ENCODE peak calls at places on chromosomes 7 and 10, in ten cellular contexts. X, W, E, Q, O, Z, N, D, L and I are unnamed samples. For H3K4me1 and H3K36me3, the result is how much of the 10 kb centered on the place peaks cover.

GRCh38 chr10:112307631-112308502 is 24.7 kb downstream of the TECTB start:
- DNase-seq in X (no peak), W (no peak), E (peak), Q (peak), O (peak), Z (peak), N (no peak), D (no peak), L (peak), I (no peak)

GRCh38 chr7:115707236-115707635 is 323.3 kb downstream of the TFEC start:
- DNase-seq in X (no peak), W (no peak), E (peak), Q (peak), O (no peak), Z (no peak), N (no peak), D (no peak), L (peak), I (no peak)

GRCh38 chr10:97321032-97321806 is 2.1 kb downstream of the FRAT1 start:
- DNase-seq in X (no peak), W (peak), E (no peak), Q (peak), O (peak), Z (no peak), N (no peak), D (peak), L (peak), I (no peak)

GRCh38 chr10:114389429-114389828 is 14.9 kb downstream of the AFAP1L2 start:
- DNase-seq in X (no peak), W (no peak), E (peak), Q (no peak), O (no peak), Z (no peak), N (no peak), D (peak), L (peak), I (no peak)

GRCh38 chr10:121910673-121911420 is 17.0 kb downstream of the ATE1 start:
- DNase-seq in X (no peak), W (no peak), E (no peak), Q (no peak), O (no peak), Z (no peak), N (no peak), D (no peak), L (no peak), I (no peak)

GRCh38 chr10:1041514-1041913 is 7.4 kb downstream of the IDI1 start:
- DNase-seq in X (no peak), W (no peak), E (no peak), Q (no peak), O (no peak), Z (no peak), N (no peak), D (no peak), L (no peak), I (no peak)

GRCh38 chr7:50321678-50322077 is 17.2 kb downstream of the IKZF1 start:
- DNase-seq in X (no peak), W (no peak), E (no peak), Q (no peak), O (no peak), Z (no peak), N (no peak), D (no peak), L (no peak), I (no peak)

GRCh38 chr7:17302575-17303142 is 4.2 kb downstream of the AHR start:
- DNase-seq in X (no peak), W (no peak), E (no peak), Q (peak), O (no peak), Z (no peak), N (no peak), D (no peak), L (peak), I (no peak)

GRCh38 chr7:44147026-44147881 is 6.1 kb upstream of the MYL7 start:
- DNase-seq in X (no peak), W (no peak), E (no peak), Q (peak), O (no peak), Z (peak), N (no peak), D (peak), L (no peak), I (peak)

DNA sequence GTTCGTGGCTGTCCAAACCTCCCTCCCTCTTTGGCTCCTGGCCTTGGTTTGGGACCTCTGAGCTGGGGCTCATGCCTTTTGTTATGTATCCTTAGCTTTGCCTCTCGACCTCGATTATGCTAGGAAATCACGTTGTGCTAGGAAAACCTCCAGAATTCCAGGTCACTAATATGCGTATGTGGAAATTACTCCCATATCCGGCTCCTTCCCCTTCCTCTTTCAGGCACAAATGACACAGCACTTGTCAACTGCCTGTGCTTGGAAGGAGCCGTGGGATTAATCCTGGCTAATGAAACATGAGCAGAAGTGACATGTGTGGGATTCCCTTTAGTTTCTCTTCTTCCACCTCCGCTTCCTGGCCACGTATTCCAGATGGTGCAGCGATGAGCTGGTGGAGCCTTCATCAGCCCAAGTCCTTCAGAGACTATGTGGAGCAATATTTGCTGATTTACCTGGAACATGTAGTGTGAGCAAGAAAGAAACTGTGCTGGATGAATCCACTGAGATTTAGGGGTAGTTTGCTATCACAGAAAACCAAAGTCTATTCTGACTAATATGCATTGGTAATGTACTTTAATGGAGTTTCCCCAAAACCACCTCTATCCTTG is 149.2 kb downstream of the REEP3 start:
- DNase-seq in X (no peak), W (no peak), E (no peak), Q (peak), O (no peak), Z (no peak), N (no peak), D (no peak), L (peak), I (no peak)
- H3K4me1 ChIP-seq in X (under half), W (under half), E (under half), Q (under half), O (under half), Z (under half), N (under half), D (under half), L (under half), I (under half)

GRCh38 chr7:76063525-76063924 is 15.6 kb downstream of the MDH2 start:
- DNase-seq in X (no peak), W (peak), E (no peak), Q (no peak), O (no peak), Z (peak), N (peak), D (no peak), L (no peak), I (no peak)

GRCh38 chr7:76060842-76061241 is 12.9 kb downstream of the MDH2 start:
- DNase-seq in X (no peak), W (no peak), E (no peak), Q (no peak), O (no peak), Z (no peak), N (no peak), D (no peak), L (no peak), I (no peak)

GRCh38 chr7:76064208-76064970 is 16.5 kb downstream of the MDH2 start:
- DNase-seq in X (no peak), W (peak), E (no peak), Q (no peak), O (no peak), Z (peak), N (no peak), D (no peak), L (no peak), I (no peak)

GRCh38 chr7:76063114-76063513 is 15.2 kb downstream of the MDH2 start:
- DNase-seq in X (no peak), W (no peak), E (no peak), Q (no peak), O (no peak), Z (no peak), N (no peak), D (no peak), L (no peak), I (no peak)

GRCh38 chr7:76062254-76062653 is 14.3 kb downstream of the MDH2 start:
- DNase-seq in X (no peak), W (no peak), E (no peak), Q (no peak), O (no peak), Z (no peak), N (no peak), D (no peak), L (no peak), I (no peak)
- H3K36me3 ChIP-seq in X (under half), W (half or more), E (half or more), Q (under half), O (half or more), Z (half or more), N (under half), D (half or more), L (half or more), I (half or more)

GRCh38 chr10:14618669-14619068 is 156.0 kb downstream of the FAM107B start:
- DNase-seq in X (no peak), W (no peak), E (no peak), Q (no peak), O (no peak), Z (no peak), N (no peak), D (no peak), L (no peak), I (no peak)

GRCh38 chr10:14616465-14616864 is 158.2 kb downstream of the FAM107B start:
- DNase-seq in X (no peak), W (no peak), E (no peak), Q (no peak), O (no peak), Z (no peak), N (no peak), D (no peak), L (no peak), I (no peak)

GRCh38 chr10:14613570-14613918 is 161.2 kb downstream of the FAM107B start:
- DNase-seq in X (no peak), W (no peak), E (no peak), Q (no peak), O (no peak), Z (no peak), N (no peak), D (no peak), L (no peak), I (no peak)

GRCh38 chr10:14617850-14618249 is 156.8 kb downstream of the FAM107B start:
- DNase-seq in X (no peak), W (no peak), E (no peak), Q (no peak), O (no peak), Z (no peak), N (no peak), D (no peak), L (no peak), I (no peak)

GRCh38 chr10:14617125-14617524 is 157.6 kb downstream of the FAM107B start:
- DNase-seq in X (no peak), W (no peak), E (no peak), Q (no peak), O (no peak), Z (no peak), N (no peak), D (no peak), L (peak), I (no peak)
- TF ChIP-seq POLR2AphosphoS5 in X (no peak), W (no peak), E (no peak), Q (no peak), O (no peak), Z (no peak), N (no peak), D (no peak), L (peak), I (no peak)

DNA sequence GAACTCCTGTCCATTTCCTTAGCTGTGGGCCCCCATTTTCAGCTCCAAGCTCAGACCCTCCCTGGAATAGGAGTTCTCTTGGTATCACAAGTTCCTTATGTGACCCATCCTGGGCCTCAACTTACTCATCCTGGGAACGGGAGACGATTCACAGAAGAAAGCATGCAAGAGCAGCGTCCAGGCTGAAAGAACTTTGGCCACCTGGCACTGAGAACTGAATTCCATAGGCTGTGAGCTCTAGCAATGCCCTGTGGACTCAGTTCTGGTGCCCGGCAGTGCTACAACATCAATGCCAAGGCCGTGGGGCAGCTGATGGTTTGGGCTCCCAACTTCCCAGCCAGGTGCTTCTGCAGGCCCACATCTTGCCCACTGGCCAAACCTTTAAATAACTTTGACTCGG is 3.9 kb upstream of the CUEDC2 start:
- DNase-seq in X (no peak), W (no peak), E (no peak), Q (no peak), O (no peak), Z (no peak), N (no peak), D (no peak), L (no peak), I (no peak)
- H3K4me1 ChIP-seq in X (under half), W (under half), E (under half), Q (under half), O (under half), Z (under half), N (under half), D (under half), L (under half), I (under half)

DNA sequence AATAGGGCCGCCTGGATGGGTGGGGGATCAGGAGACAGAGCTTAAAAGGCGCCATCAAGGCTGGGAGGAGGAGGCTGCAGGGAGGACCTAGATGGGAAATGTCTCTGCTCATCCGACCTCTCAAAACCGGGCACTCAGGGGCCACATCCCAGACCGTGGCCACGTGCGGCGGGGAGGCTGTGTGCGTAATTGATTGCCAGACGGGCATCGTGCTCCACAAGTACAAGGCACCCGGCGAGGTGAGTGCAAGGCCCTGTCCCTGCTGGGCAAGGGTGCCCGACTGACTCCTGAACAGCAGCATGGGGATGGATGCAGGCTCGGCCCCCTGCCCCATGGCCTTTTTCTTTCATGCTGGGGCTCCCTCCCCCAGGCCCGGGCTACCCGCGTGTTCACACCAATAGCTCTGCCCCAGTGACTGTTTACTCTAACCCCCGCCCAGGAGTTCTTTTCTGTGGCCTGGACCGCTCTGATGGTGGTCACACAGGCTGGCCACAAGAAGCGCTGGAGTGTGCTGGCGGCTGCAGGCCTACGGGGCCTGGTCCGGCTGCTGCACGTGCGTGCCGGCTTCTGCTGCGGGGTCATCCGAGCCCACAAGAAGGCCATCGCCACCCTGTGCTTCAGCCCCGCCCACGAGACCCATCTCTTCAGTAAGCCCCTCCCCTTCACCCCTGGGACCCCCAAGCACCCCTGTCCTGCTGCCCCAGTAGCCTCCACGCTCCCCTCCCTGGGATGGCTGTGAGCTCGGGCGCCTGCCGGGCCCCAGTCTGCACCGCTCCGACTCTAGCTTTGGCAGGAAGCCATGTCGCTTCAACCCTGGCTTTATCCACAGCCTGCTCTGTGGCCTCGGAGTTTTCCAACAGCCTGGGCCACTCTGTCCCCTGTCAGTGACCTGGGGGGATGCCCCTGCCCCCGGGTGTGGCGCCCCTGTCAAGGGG is 3.9 kb downstream of the LRWD1 start:
- DNase-seq in X (no peak), W (peak), E (no peak), Q (no peak), O (peak), Z (no peak), N (no peak), D (peak), L (no peak), I (peak)
- H3K36me3 ChIP-seq in X (under half), W (under half), E (under half), Q (under half), O (under half), Z (under half), N (under half), D (under half), L (under half), I (under half)

GRCh38 chr10:19828278-19829049 is 12.2 kb downstream of the PLXDC2 start:
- DNase-seq in X (no peak), W (no peak), E (no peak), Q (peak), O (no peak), Z (no peak), N (no peak), D (peak), L (no peak), I (no peak)
- TF ChIP-seq POLR2AphosphoS5 in X (no peak), W (no peak), E (no peak), Q (no peak), O (no peak), Z (no peak), N (no peak), D (peak), L (no peak), I (peak)